ENCODE peak calls at places on chromosomes 3 and 15, in seven cellular contexts. D, S, H, L, Q, R and A are unnamed samples.
A peak's percentile ranks its signal among the peaks of the same experiment; 100 is the strongest.

GRCh38 chr15:90402230-90402629 is 14.2 kb downstream of the IQGAP1 start:
- DNase-seq in L (no peak), H (no peak), S (no peak), Q (no peak), D (peak; percentile 54), R (no peak), A (no peak)

GRCh38 chr15:57322602-57323250 is 53.6 kb upstream of the CGNL1 start:
- DNase-seq in S (no peak), H (no peak), Q (no peak), D (no peak), L (no peak), R (no peak), A (no peak)

GRCh38 chr3:159987291-159987711 is 1.3 kb upstream of the IL12A start:
- DNase-seq in R (no peak), Q (no peak), L (no peak), S (no peak), D (no peak), H (no peak), A (no peak)

GRCh38 chr3:120622870-120623718 is 27.0 kb downstream of the NDUFB4 start:
- DNase-seq in S (peak; percentile 46), D (peak; percentile 93), R (peak; percentile 48), H (peak; percentile 50), Q (no peak), L (no peak), A (no peak)

GRCh38 chr3:169228522-169228921 is 435.0 kb downstream of the MECOM start:
- DNase-seq in D (no peak), S (no peak), L (no peak), R (no peak), Q (no peak), H (no peak), A (no peak)

GRCh38 chr3:117665311-117665710 is 955.7 kb downstream of the TUSC7 start:
- DNase-seq in H (no peak), R (no peak), D (no peak), S (no peak), L (peak; percentile 53), Q (no peak), A (peak; percentile 62)

GRCh38 chr15:100275641-100276040 is 66.1 kb downstream of the ADAMTS17 start:
- DNase-seq in R (no peak), S (no peak), H (no peak), D (no peak), L (no peak), Q (no peak), A (no peak)

GRCh38 chr3:177875786-177876476 is 660.3 kb upstream of the KCNMB2 start:
- DNase-seq in Q (no peak), H (no peak), R (no peak), L (no peak), D (no peak), S (no peak), A (no peak)

GRCh38 chr3:42658771-42659390 is 5.4 kb downstream of the ZBTB47 start:
- DNase-seq in S (no peak), L (no peak), R (no peak), Q (no peak), D (no peak), H (no peak), A (no peak)

GRCh38 chr3:16961621-16962205 is 77.0 kb downstream of the PLCL2 start:
- DNase-seq in S (no peak), D (no peak), L (no peak), H (no peak), Q (no peak), R (no peak), A (no peak)

GRCh38 chr3:96994995-96995394 is 180.6 kb downstream of the EPHA6 start:
- DNase-seq in D (no peak), R (no peak), Q (no peak), H (no peak), S (no peak), L (no peak), A (no peak)

GRCh38 chr15:61115679-61116078 is 113.4 kb downstream of the RORA start:
- DNase-seq in R (no peak), D (no peak), H (no peak), S (no peak), Q (no peak), L (no peak), A (no peak)

GRCh38 chr3:43346990-43347749 is 60.8 kb downstream of the SNRK start:
- DNase-seq in S (no peak), R (no peak), Q (no peak), L (no peak), H (peak; percentile 76), D (no peak), A (no peak)

GRCh38 chr3:100603449-100603848 is 6.0 kb upstream of the ADGRG7 start:
- DNase-seq in S (no peak), Q (no peak), L (no peak), D (peak; percentile 41), R (peak; percentile 27), H (no peak), A (no peak)

GRCh38 chr3:120418866-120419490 is 31.8 kb downstream of the FSTL1 start:
- DNase-seq in R (peak; percentile 63), L (peak; percentile 57), S (peak; percentile 14), D (peak; percentile 36), Q (peak; percentile 63), H (no peak), A (peak; percentile 66)

GRCh38 chr3:175150812-175151411 is 291.8 kb downstream of the NAALADL2 start:
- DNase-seq in H (no peak), Q (no peak), L (no peak), S (peak; percentile 99), D (peak; percentile 88), R (no peak), A (no peak)

GRCh38 chr15:22267761-22268160 is 187.4 kb downstream of the OR4M2 start:
- DNase-seq in R (no peak), Q (no peak), H (no peak), D (no peak), L (no peak), S (no peak), A (no peak)

GRCh38 chr15:42149493-42150245 is 6.8 kb downstream of the PLA2G4F start:
- DNase-seq in H (no peak), Q (no peak), L (no peak), S (no peak), R (no peak), D (no peak), A (peak; percentile 32)

GRCh38 chr3:12946661-12947316 is 105.4 kb upstream of the RPL32 start:
- DNase-seq in Q (no peak), H (no peak), L (no peak), S (peak; percentile 34), R (no peak), D (no peak), A (no peak)
- H3K27ac ChIP-seq in Q (peak overlapping the region; percentile 17), H (no peak overlapping the region), L (no peak overlapping the region), S (peak overlapping the region; percentile 28), R (no peak overlapping the region), D (no peak overlapping the region), A (peak overlapping the region; percentile 96)

GRCh38 chr15:39904115-39904514 is 16.0 kb downstream of the GPR176 start:
- DNase-seq in Q (no peak), S (no peak), D (no peak), L (no peak), H (no peak), R (no peak), A (no peak)
- H3K27ac ChIP-seq in Q (no peak overlapping the region), S (no peak overlapping the region), D (no peak overlapping the region), L (no peak overlapping the region), H (no peak overlapping the region), R (no peak overlapping the region), A (no peak overlapping the region)

GRCh38 chr3:60090536-60090935 is 1040.7 kb upstream of the CFAP20DC start:
- DNase-seq in H (no peak), Q (no peak), L (no peak), D (no peak), S (no peak), R (no peak), A (no peak)
- H3K27ac ChIP-seq in H (no peak overlapping the region), Q (no peak overlapping the region), L (no peak overlapping the region), D (no peak overlapping the region), S (no peak overlapping the region), R (no peak overlapping the region), A (no peak overlapping the region)

GRCh38 chr15:80609512-80609946 is 85.6 kb upstream of the ABHD17C start:
- DNase-seq in L (no peak), D (no peak), H (no peak), Q (no peak), R (no peak), S (no peak), A (no peak)
- H3K27ac ChIP-seq in L (no peak overlapping the region), D (no peak overlapping the region), H (no peak overlapping the region), Q (no peak overlapping the region), R (no peak overlapping the region), S (no peak overlapping the region), A (no peak overlapping the region)

GRCh38 chr3:188577539-188577938 is 423.6 kb downstream of the LPP start:
- DNase-seq in H (no peak), S (no peak), R (no peak), Q (no peak), D (no peak), L (no peak), A (no peak)

GRCh38 chr3:188573929-188574317 is 420.0 kb downstream of the LPP start:
- DNase-seq in S (no peak), D (no peak), Q (no peak), R (no peak), H (no peak), L (no peak), A (no peak)

GRCh38 chr3:188573286-188573928 is 419.4 kb downstream of the LPP start:
- DNase-seq in Q (no peak), L (peak; percentile 42), D (no peak), S (no peak), R (no peak), H (no peak), A (no peak)

GRCh38 chr3:188574885-188575284 is 420.9 kb downstream of the LPP start:
- DNase-seq in L (no peak), S (no peak), H (no peak), R (no peak), Q (no peak), D (no peak), A (no peak)

GRCh38 chr3:188575501-188575900 is 421.5 kb downstream of the LPP start:
- DNase-seq in D (no peak), L (no peak), R (no peak), S (no peak), H (no peak), Q (no peak), A (no peak)
- H3K27ac ChIP-seq in D (no peak overlapping the region), L (no peak overlapping the region), R (no peak overlapping the region), S (no peak overlapping the region), H (no peak overlapping the region), Q (no peak overlapping the region), A (no peak overlapping the region)

GRCh38 chr3:18740631-18741583 is 315.8 kb upstream of the SATB1 start:
- DNase-seq in Q (no peak), H (peak; percentile 71), R (no peak), S (no peak), L (no peak), D (no peak), A (no peak)
- H3K27ac ChIP-seq in Q (no peak overlapping the region), H (peak overlapping the region; percentile 57), R (no peak overlapping the region), S (no peak overlapping the region), L (peak overlapping the region; percentile 25), D (no peak overlapping the region), A (no peak overlapping the region)

GRCh38 chr3:10238330-10238995 is 9.8 kb upstream of the TATDN2 start:
- DNase-seq in Q (no peak), L (no peak), H (peak; percentile 67), D (no peak), S (no peak), R (no peak), A (no peak)
- H3K27ac ChIP-seq in Q (no peak overlapping the region), L (no peak overlapping the region), H (no peak overlapping the region), D (no peak overlapping the region), S (no peak overlapping the region), R (no peak overlapping the region), A (no peak overlapping the region)